ENCODE peak calls at places on chromosomes 16 and 17, in five cellular contexts. C, A, F, Q and D are unnamed samples.

GRCh38 chr16:88637797-88638196 is 575 bp upstream of the IL17C start:
- DNase-seq in C (no peak), A (no peak), F (no peak), Q (no peak), D (no peak)

GRCh38 chr16:86594712-86595111 is 16.4 kb downstream of the FOXL1 start:
- DNase-seq in C (no peak), A (no peak), F (no peak), Q (no peak), D (no peak)

GRCh38 chr17:76736349-76737081 is 616 bp downstream of the SRSF2 start:
- DNase-seq in C (peak), A (peak), F (peak), Q (no peak), D (peak)

GRCh38 chr17:49993423-49994037 is 1.5 kb downstream of the DLX3 start:
- DNase-seq in C (no peak), A (no peak), F (no peak), Q (no peak), D (peak)

GRCh38 chr16:67150833-67151396 is at the start of gene B3GNT9:
- DNase-seq in C (peak), A (peak), F (peak), Q (no peak), D (peak)

GRCh38 chr16:23914935-23915549 is 79.3 kb downstream of the PRKCB start:
- DNase-seq in C (no peak), A (no peak), F (no peak), Q (no peak), D (no peak)

GRCh38 chr17:80594666-80595269 is 50.1 kb downstream of the RPTOR start:
- DNase-seq in C (peak), A (no peak), F (no peak), Q (no peak), D (no peak)

GRCh38 chr16:67207857-67208524 is 9.1 kb downstream of the ELMO3 start:
- DNase-seq in C (peak), A (no peak), F (peak), Q (no peak), D (peak)

GRCh38 chr16:68242926-68243858 is 2.0 kb upstream of the PLA2G15 start:
- DNase-seq in C (no peak), A (no peak), F (no peak), Q (no peak), D (no peak)

GRCh38 chr17:74199306-74200092 is 4.0 kb upstream of the RPL38 start:
- DNase-seq in C (no peak), A (peak), F (peak), Q (no peak), D (peak)

GRCh38 chr16:38941-39892 is 14.2 kb downstream of the POLR3K start:
- DNase-seq in C (no peak), A (no peak), F (no peak), Q (peak), D (no peak)

GRCh38 chr17:19454074-19454473 is 43.0 kb downstream of the RNF112 start:
- DNase-seq in C (no peak), A (no peak), F (no peak), Q (no peak), D (no peak)

GRCh38 chr16:21985524-21985923 is 15.4 kb downstream of the PDZD9 start:
- DNase-seq in C (no peak), A (no peak), F (no peak), Q (no peak), D (no peak)
- TF ChIP-seq MXI1 in C (no peak), A (no peak), F (no peak), Q (no peak), D (no peak)

GRCh38 chr16:65660390-65660789 is 538.5 kb upstream of the CDH11 start:
- DNase-seq in C (peak), A (no peak), F (no peak), Q (no peak), D (no peak)
- TF ChIP-seq MXI1 in C (no peak), A (no peak), F (no peak), Q (no peak), D (no peak)

DNA sequence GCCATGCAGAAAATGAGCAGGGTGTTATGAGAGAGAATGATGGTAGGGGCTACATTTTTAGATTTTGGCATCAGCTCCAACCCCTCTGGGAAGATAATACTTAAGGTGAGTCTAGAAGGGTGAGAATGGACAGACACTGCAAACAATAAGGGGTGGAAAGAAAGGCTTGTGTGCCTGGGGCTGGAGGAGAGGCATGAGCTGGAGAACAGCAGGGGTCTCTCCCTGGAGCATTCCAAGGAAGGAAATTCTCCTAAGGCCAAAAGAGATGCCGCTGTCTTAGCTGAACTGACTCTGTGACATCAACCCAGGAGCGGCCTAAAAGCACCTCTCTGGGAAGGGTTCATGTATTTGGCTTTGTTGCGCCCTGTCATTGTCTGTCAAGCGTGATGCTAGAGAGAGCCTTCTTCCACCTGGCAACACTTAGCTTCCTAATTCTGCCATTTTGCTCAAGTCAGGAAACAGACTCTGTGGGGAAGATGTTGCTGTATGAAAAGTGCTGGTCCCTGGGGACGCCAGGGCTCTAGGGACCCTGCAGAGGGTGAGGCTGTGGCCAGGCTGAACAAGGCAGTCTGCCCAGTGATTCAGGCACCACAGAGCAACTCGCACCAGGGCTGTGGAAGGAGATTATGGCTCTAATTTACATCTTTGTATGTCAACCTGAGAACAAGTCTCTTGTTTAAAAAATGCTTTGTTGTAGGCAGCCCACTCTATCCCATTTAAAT is 225.7 kb downstream of the CBLN1 start:
- DNase-seq in C (no peak), A (no peak), F (no peak), Q (no peak), D (no peak)
- TF ChIP-seq MXI1 in C (no peak), A (no peak), F (no peak), Q (no peak), D (no peak)

DNA sequence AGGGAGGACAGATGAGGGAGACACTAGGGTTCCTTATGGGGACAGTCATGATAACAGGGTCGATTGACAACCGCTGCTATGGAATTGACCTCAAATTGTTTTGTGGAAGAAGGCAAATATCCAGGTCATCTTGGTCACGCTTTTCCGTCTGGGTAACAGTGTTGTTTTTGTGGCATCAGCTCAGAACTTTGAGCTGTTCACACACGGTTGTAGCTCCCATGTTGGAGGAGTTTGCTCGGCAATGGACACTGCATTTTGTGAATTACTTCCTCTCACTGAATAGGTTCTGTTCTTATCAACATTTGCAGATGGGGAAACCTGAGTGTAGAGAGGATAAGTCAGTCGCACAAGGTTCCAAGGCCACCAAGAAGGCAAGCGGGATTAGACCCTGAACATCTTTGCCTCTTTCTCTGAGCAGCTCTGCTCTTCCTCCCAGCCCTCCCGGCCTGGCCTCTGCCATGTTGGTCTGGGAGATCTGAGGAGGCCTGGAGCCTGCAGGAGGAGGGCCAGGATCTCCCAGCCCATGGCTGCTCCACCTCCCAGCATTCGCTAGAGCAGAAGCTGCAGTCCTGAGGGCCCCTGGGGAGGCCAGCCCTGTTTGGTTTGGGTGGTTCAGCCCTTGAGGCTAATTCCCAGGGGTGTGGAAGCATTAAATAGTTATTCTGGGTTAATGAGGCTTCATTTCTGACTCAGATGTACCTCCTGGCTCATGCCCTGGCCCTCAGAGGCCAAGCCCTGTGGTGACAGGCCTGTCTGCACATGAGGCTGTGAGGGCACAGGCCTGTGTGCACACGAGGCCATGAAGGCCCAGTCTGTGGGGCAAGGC is 154.2 kb upstream of the PLCG2 start:
- DNase-seq in C (no peak), A (peak), F (peak), Q (no peak), D (no peak)
- TF ChIP-seq MXI1 in C (no peak), A (no peak), F (no peak), Q (no peak), D (no peak)

GRCh38 chr17:72732893-72733618 is 359.4 kb downstream of the SLC39A11 start:
- DNase-seq in C (no peak), A (no peak), F (no peak), Q (no peak), D (no peak)

GRCh38 chr17:72735602-72736001 is 356.9 kb downstream of the SLC39A11 start:
- DNase-seq in C (no peak), A (no peak), F (no peak), Q (no peak), D (no peak)

GRCh38 chr17:72735089-72735488 is 357.4 kb downstream of the SLC39A11 start:
- DNase-seq in C (no peak), A (no peak), F (no peak), Q (no peak), D (no peak)

GRCh38 chr17:72733619-72734282 is 358.7 kb downstream of the SLC39A11 start:
- DNase-seq in C (no peak), A (peak), F (no peak), Q (no peak), D (no peak)

DNA sequence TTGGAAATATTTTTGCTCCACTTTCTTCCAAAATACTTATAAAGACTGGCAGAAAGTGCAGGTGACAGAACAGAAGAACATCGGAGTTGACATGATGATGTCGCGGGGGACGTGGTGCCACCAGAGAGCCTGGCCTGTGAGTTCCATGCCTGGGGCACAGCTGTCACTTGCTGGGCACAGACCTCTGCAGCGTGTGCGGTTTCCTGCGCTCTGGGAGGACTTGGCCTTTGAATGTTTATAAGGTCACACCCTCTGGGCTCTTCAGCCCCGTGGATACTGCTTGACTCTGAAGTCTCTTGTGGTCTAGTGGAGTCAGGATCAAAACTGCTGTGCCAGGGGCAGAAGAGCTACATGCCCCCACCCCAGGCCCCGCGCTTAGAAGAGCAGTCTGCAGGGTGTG is 357.9 kb downstream of the SLC39A11 start:
- DNase-seq in C (no peak), A (no peak), F (no peak), Q (no peak), D (no peak)
- TF ChIP-seq MXI1 in C (no peak), A (no peak), F (no peak), Q (no peak), D (no peak)

GRCh38 chr17:47897561-47897960 is 1.5 kb downstream of the SP2 start:
- DNase-seq in C (no peak), A (no peak), F (no peak), Q (no peak), D (no peak)

GRCh38 chr17:47898246-47898645 is 2.2 kb downstream of the SP2 start:
- DNase-seq in C (no peak), A (no peak), F (no peak), Q (no peak), D (no peak)

GRCh38 chr17:47895856-47896671 is at the start of gene SP2:
- DNase-seq in C (peak), A (peak), F (peak), Q (peak), D (peak)

GRCh38 chr17:47895254-47895855 is 681 bp upstream of the SP2 start:
- DNase-seq in C (peak), A (no peak), F (no peak), Q (no peak), D (no peak)

GRCh38 chr17:47896672-47897490 is 845 bp downstream of the SP2 start:
- DNase-seq in C (peak), A (no peak), F (no peak), Q (no peak), D (no peak)
- TF ChIP-seq MXI1 in C (no peak), A (no peak), F (no peak), Q (peak), D (peak)

GRCh38 chr17:1972429-1973160 is 52.5 kb downstream of the RTN4RL1 start:
- DNase-seq in C (peak), A (no peak), F (no peak), Q (no peak), D (no peak)
- TF ChIP-seq MXI1 in C (no peak), A (no peak), F (no peak), Q (no peak), D (no peak)